ENCODE peak calls at places on chromosomes 6 and 20, in four cellular contexts. N is mucosa of descending colon, W is HFFc6, F is endothelial cell. O is an unnamed sample.

GRCh38 chr6:5036309-5036708 is 32.5 kb upstream of the RPP40 start:
- DNase-seq in N (peak; percentile 52), W (no peak), F (peak; percentile 36), O (peak; percentile 48)

GRCh38 chr6:128605961-128606360 is 85.6 kb upstream of the PTPRK start:
- DNase-seq in N (no peak), W (peak; percentile 23), F (no peak), O (no peak)

GRCh38 chr6:63573899-63574553 is 1.7 kb downstream of the LOC128125822 start:
- DNase-seq in N (no peak), W (peak; percentile 49), F (peak; percentile 42), O (peak; percentile 45)

GRCh38 chr6:6494677-6495076 is 93.8 kb upstream of the LY86 start:
- DNase-seq in N (peak; percentile 54), W (no peak), F (peak; percentile 79), O (peak; percentile 32)

GRCh38 chr6:126923807-126924206 is 194.7 kb upstream of the RSPO3 start:
- DNase-seq in N (no peak), W (no peak), F (no peak), O (no peak)

GRCh38 chr6:157652601-157653363 is 170.3 kb upstream of the SNX9 start:
- DNase-seq in N (no peak), W (no peak), F (no peak), O (no peak)

GRCh38 chr6:112145080-112145573 is 57.7 kb downstream of the FAM229B start:
- DNase-seq in N (no peak), W (no peak), F (no peak), O (no peak)

GRCh38 chr6:8047466-8048292 is 16.5 kb downstream of the BLOC1S5 start:
- DNase-seq in N (no peak), W (no peak), F (no peak), O (no peak)

GRCh38 chr6:5378331-5378730 is 117.0 kb downstream of the FARS2 start:
- DNase-seq in N (no peak), W (no peak), F (no peak), O (no peak)

GRCh38 chr6:29725981-29726380 is 2.7 kb downstream of the HLA-F start:
- DNase-seq in N (no peak), W (no peak), F (no peak), O (no peak)

GRCh38 chr6:56842602-56843475 is 112.1 kb upstream of the BEND6 start:
- DNase-seq in N (peak; percentile 45), W (no peak), F (peak; percentile 56), O (peak; percentile 52)

GRCh38 chr6:56087421-56087820 is 160.0 kb downstream of the COL21A1 start:
- DNase-seq in N (no peak), W (no peak), F (no peak), O (no peak)

GRCh38 chr20:1177680-1178079 is 7.1 kb downstream of the TMEM74B start:
- DNase-seq in N (no peak), W (no peak), F (peak; percentile 45), O (no peak)

GRCh38 chr6:139407718-139408222 is 33.3 kb upstream of the CITED2 start:
- DNase-seq in N (no peak), W (peak; percentile 100), F (no peak), O (no peak)

GRCh38 chr6:131807644-131808459 is at the start of gene ENPP1:
- DNase-seq in N (peak; percentile 81), W (peak; percentile 71), F (peak; percentile 66), O (peak; percentile 61)

GRCh38 chr6:121794630-121795029 is 359.2 kb downstream of the GJA1 start:
- DNase-seq in N (no peak), W (peak; percentile 88), F (no peak), O (no peak)

GRCh38 chr20:34871966-34872603 is 571 bp downstream of the GGT7 start:
- DNase-seq in N (no peak), W (no peak), F (no peak), O (no peak)

GRCh38 chr20:38477747-38478146 is 5.1 kb downstream of the RALGAPB start:
- DNase-seq in N (no peak), W (no peak), F (no peak), O (no peak)

GRCh38 chr6:45430590-45431202 is 53.0 kb upstream of the SUPT3H start:
- DNase-seq in N (no peak), W (no peak), F (no peak), O (no peak)

GRCh38 chr6:49913656-49914055 is 47.3 kb upstream of the CRISP1 start:
- DNase-seq in N (no peak), W (no peak), F (no peak), O (no peak)

GRCh38 chr20:37308098-37309050 is 18.9 kb downstream of the MANBAL start:
- DNase-seq in N (no peak), W (no peak), F (no peak), O (no peak)

GRCh38 chr20:36173451-36173933 is 19.0 kb downstream of the EPB41L1 start:
- DNase-seq in N (peak; percentile 13), W (peak; percentile 52), F (peak; percentile 41), O (peak; percentile 82)

GRCh38 chr6:63597142-63598000 is 25.1 kb downstream of the LOC128125822 start:
- DNase-seq in N (no peak), W (no peak), F (no peak), O (no peak)

DNA sequence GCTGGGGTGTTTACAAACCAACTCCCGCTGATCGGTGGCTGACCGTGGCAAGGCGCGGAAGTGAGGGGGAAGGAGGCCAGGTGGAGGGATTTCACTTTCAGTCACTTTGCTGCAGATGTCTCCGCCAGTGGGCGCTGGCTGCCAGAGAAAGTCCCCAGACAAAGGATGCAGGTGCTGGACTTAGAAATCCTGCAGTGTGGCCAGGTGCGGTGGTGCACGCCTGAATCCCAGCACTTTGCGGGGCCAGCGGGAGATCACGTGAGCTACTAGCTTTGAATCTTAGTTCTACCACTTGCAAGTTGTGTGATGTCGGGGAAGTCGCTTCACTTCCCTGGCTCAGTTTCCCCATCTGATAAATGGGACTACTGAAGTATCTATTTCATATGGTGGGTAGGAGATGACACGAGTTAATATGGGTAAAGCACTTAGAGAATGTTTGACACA is 180.4 kb downstream of the ZNF217 start:
- DNase-seq in N (peak; percentile 75), W (no peak), F (peak; percentile 52), O (no peak)
- TF ChIP-seq CTCF in N (no peak), W (no peak), F (peak; percentile 21), O (peak; percentile 54)

GRCh38 chr6:159608961-159609673 is 83.9 kb downstream of the SOD2 start:
- DNase-seq in N (no peak), W (peak; percentile 51), F (peak; percentile 52), O (no peak)
- TF ChIP-seq CTCF in N (no peak), W (peak; percentile 74), F (peak; percentile 39), O (peak; percentile 40)

GRCh38 chr6:42962096-42962495 is 1.5 kb downstream of the GNMT start:
- DNase-seq in N (no peak), W (no peak), F (no peak), O (no peak)

GRCh38 chr6:42963179-42963854 is 2.8 kb downstream of the GNMT start:
- DNase-seq in N (no peak), W (no peak), F (no peak), O (no peak)

GRCh38 chr6:42962502-42963178 is 2.1 kb downstream of the GNMT start:
- DNase-seq in N (no peak), W (no peak), F (no peak), O (no peak)

GRCh38 chr6:42961020-42961470 is 491 bp downstream of the GNMT start:
- DNase-seq in N (no peak), W (no peak), F (no peak), O (no peak)

GRCh38 chr6:42963855-42964605 is 3.5 kb downstream of the GNMT start:
- DNase-seq in N (no peak), W (peak; percentile 30), F (peak; percentile 62), O (peak; percentile 29)
- TF ChIP-seq CTCF in N (no peak), W (peak; percentile 68), F (peak; percentile 39), O (peak; percentile 39)

DNA sequence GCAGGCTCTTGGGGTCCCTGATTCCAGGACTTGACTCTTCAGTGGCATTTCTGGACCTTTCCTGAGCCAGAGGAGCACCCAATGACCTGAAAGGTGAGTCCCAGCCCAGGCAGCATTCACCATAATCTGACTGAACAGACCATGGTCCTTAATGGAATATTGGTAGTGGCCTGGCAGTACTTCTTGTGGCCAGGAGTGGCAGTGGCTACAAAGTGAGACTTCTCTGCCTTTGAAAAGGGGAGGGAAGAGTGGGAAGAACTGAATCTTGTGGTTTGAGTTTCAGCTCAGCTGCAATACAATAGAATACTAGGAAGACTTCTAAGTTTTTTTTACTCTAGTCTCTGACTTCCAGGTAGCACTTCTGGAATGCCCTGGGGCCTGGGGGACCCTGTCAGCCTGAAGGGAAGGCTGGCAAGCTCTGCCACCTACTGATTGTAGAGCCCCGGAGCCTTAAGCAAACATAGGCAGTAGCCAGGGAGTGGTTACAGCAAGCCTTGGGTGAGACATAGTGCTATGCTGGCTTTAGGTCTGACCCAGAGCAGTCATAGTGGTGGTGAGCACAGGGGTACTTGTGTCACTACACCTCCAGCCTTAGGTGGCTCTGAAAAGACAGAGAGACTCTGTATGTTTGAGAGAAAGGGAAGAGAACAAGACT is 674.2 kb upstream of the MANEA start:
- DNase-seq in N (no peak), W (no peak), F (no peak), O (no peak)
- TF ChIP-seq CTCF in N (no peak), W (no peak), F (no peak), O (no peak)

GRCh38 chr6:43459535-43459934 is 4.2 kb upstream of the DLK2 start:
- DNase-seq in N (no peak), W (no peak), F (no peak), O (no peak)
- TF ChIP-seq CTCF in N (no peak), W (no peak), F (no peak), O (no peak)

GRCh38 chr6:134063121-134063965 is 10.9 kb upstream of the SLC2A12 start:
- DNase-seq in N (no peak), W (no peak), F (no peak), O (no peak)

GRCh38 chr6:134064461-134064860 is 12.0 kb upstream of the SLC2A12 start:
- DNase-seq in N (no peak), W (no peak), F (no peak), O (no peak)

GRCh38 chr6:134061440-134061839 is 9.0 kb upstream of the SLC2A12 start:
- DNase-seq in N (no peak), W (no peak), F (no peak), O (no peak)

GRCh38 chr6:134063966-134064445 is 11.6 kb upstream of the SLC2A12 start:
- DNase-seq in N (peak; percentile 35), W (peak; percentile 71), F (peak; percentile 66), O (peak; percentile 52)

GRCh38 chr6:134065706-134066105 is 13.3 kb upstream of the SLC2A12 start:
- DNase-seq in N (no peak), W (peak; percentile 12), F (peak; percentile 23), O (no peak)
- TF ChIP-seq CTCF in N (no peak), W (peak; percentile 73), F (peak; percentile 52), O (peak; percentile 38)

GRCh38 chr20:3786665-3787639 is at the start of gene CENPB:
- DNase-seq in N (peak; percentile 97), W (peak; percentile 73), F (peak; percentile 99), O (peak; percentile 94)
- TF ChIP-seq CTCF in N (peak; percentile 81), W (peak; percentile 88), F (peak; percentile 71), O (peak; percentile 87)

GRCh38 chr20:47740225-47741184 is 44.8 kb downstream of the SULF2 start:
- DNase-seq in N (peak; percentile 43), W (no peak), F (no peak), O (no peak)
- TF ChIP-seq CTCF in N (no peak), W (peak; percentile 11), F (no peak), O (no peak)

O was measured in neural crest cell.